ENCODE peak calls at places on chromosome 2, in six cellular contexts. Z, M, S, W, D and R are unnamed samples.

GRCh38 chr2:217520361-217521010 is 482.3 kb downstream of the TNS1 start:
- DNase-seq in S (no peak), Z (no peak), D (no peak), W (peak; percentile 20), M (no peak), R (no peak)

GRCh38 chr2:215435809-215436704 is at the start of gene FN1:
- DNase-seq in S (peak; percentile 91), Z (peak; percentile 95), M (peak; percentile 90), W (peak; percentile 82), D (peak; percentile 62), R (peak; percentile 36)

GRCh38 chr2:98172150-98172765 is 85.3 kb downstream of the VWA3B start:
- DNase-seq in Z (no peak), D (no peak), S (no peak), W (no peak), M (no peak), R (no peak)

GRCh38 chr2:20136149-20136548 is 84.7 kb upstream of the LAPTM4A start:
- DNase-seq in W (no peak), D (no peak), M (no peak), Z (no peak), S (no peak), R (no peak)

GRCh38 chr2:188695953-188696352 is 278.2 kb upstream of the COL3A1 start:
- DNase-seq in W (peak; percentile 78), D (no peak), M (no peak), Z (no peak), S (no peak), R (no peak)

GRCh38 chr2:151793123-151793522 is 35.1 kb downstream of the ARL5A start:
- DNase-seq in D (no peak), S (no peak), M (no peak), W (no peak), Z (no peak), R (no peak)

GRCh38 chr2:226652388-226652787 is 147.2 kb downstream of the IRS1 start:
- DNase-seq in S (no peak), Z (no peak), W (peak; percentile 96), M (no peak), D (no peak), R (no peak)

GRCh38 chr2:41934323-41935003 is 113.4 kb upstream of the PKDCC start:
- DNase-seq in D (peak; percentile 39), Z (peak; percentile 55), W (no peak), S (no peak), M (no peak), R (no peak)

GRCh38 chr2:96558061-96558460 is 21.5 kb downstream of the ARID5A start:
- DNase-seq in M (no peak), S (no peak), Z (no peak), W (no peak), D (no peak), R (no peak)

GRCh38 chr2:8796878-8797550 is 40.4 kb downstream of the KIDINS220 start:
- DNase-seq in D (no peak), Z (no peak), S (no peak), M (no peak), W (no peak), R (no peak)

GRCh38 chr2:173511942-173512341 is 157.3 kb downstream of the CDCA7 start:
- DNase-seq in S (no peak), M (no peak), W (peak; percentile 26), D (no peak), Z (no peak), R (no peak)

GRCh38 chr2:72539145-72539552 is 286.7 kb downstream of the EXOC6B start:
- DNase-seq in S (no peak), M (no peak), D (no peak), Z (no peak), W (peak; percentile 12), R (no peak)

GRCh38 chr2:179579744-179580143 is 281.7 kb downstream of the ZNF385B start:
- DNase-seq in W (no peak), Z (no peak), M (no peak), S (no peak), D (no peak), R (no peak)

GRCh38 chr2:55120634-55121359 is 70.5 kb upstream of the RTN4 start:
- DNase-seq in S (no peak), M (peak; percentile 74), D (no peak), W (no peak), Z (peak; percentile 72), R (no peak)

GRCh38 chr2:162092656-162093556 is 18.9 kb upstream of the DPP4 start:
- DNase-seq in S (no peak), W (peak; percentile 94), M (no peak), Z (peak; percentile 29), D (no peak), R (no peak)

GRCh38 chr2:21928292-21928691 is 804.5 kb downstream of the TDRD15 start:
- DNase-seq in S (no peak), W (no peak), D (no peak), Z (no peak), M (no peak), R (no peak)

GRCh38 chr2:233553366-233553765 is 13.2 kb downstream of the USP40 start:
- DNase-seq in Z (no peak), S (no peak), M (no peak), D (no peak), W (no peak), R (no peak)

GRCh38 chr2:37649518-37649917 is 21.9 kb downstream of the CDC42EP3 start:
- DNase-seq in M (no peak), S (no peak), Z (no peak), W (no peak), D (no peak), R (no peak)

GRCh38 chr2:9163306-9164111 is 43.1 kb upstream of the ASAP2 start:
- DNase-seq in D (no peak), S (no peak), W (peak; percentile 69), M (no peak), Z (no peak), R (no peak)

GRCh38 chr2:175903384-175903936 is 98.6 kb downstream of the LNPK start:
- DNase-seq in Z (no peak), W (no peak), S (no peak), D (no peak), M (no peak), R (no peak)

GRCh38 chr2:232365621-232366321 is 12.8 kb upstream of the ALPP start:
- DNase-seq in Z (no peak), M (no peak), W (peak; percentile 68), S (no peak), D (peak; percentile 52), R (no peak)

GRCh38 chr2:205685314-205686230 is 3.3 kb downstream of the NRP2 start:
- DNase-seq in Z (no peak), D (peak; percentile 48), W (peak; percentile 63), M (peak; percentile 79), S (no peak), R (no peak)

DNA sequence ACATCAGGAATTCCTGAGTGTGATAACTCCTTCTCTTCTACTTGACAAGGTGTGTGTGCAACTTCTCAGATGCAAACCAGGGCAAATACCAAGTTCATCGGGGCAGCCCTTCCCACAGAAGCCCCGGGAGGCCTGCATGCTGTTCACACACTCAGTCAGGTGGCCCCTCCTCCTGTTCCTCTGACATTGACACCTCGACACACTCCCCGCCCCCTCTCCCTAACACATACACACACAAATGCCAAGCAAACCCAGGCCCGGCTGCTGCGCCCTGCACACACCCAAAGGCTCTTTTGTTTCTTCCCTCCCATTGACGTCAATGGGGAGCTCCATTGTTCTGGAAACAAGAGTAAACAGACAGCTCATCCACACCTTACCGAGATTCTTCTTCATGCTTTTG is 1.7 kb upstream of the PER2 start:
- DNase-seq in Z (no peak), D (peak; percentile 89), S (peak; percentile 94), W (peak; percentile 92), M (no peak), R (no peak)
- H3K27ac ChIP-seq in Z (peak overlapping the region; percentile 96), D (peak overlapping the region; percentile 97), S (peak overlapping the region; percentile 82), W (peak overlapping the region; percentile 95), M (peak overlapping the region; percentile 97), R (no peak overlapping the region)

DNA sequence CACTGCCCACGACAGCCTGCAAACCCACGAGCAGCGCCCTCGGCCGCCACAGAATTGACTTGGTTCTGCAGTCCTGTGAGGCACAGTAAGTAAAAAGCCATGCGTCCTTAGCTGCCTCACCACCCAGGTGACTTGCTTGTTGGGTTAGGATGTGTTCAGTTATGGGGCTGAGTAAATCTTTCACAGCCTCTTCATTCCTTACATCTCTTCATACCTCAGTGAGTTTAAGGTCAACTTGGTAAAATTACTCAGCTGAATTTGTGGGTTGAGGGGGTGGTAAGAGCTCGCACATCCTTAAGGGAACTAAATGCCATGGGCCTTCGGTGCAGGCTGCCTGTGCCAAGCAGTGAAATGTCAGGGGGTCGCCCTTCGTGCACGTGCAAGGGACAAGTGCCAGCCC is 165.2 kb upstream of the ALKAL2 start:
- DNase-seq in M (no peak), S (no peak), D (no peak), W (no peak), Z (no peak), R (no peak)
- H3K9me3 ChIP-seq in M (no peaks in the 10 kb centered on the region), S (no peaks in the 10 kb centered on the region), D (no peaks in the 10 kb centered on the region), W (no peaks in the 10 kb centered on the region), Z (no peaks in the 10 kb centered on the region), R (no peaks in the 10 kb centered on the region)

GRCh38 chr2:16578081-16578480 is 87.6 kb downstream of the CYRIA start:
- DNase-seq in W (no peak), Z (no peak), D (no peak), M (no peak), S (no peak), R (no peak)
- H3K4me3 ChIP-seq in W (no peak overlapping the region), Z (no peak overlapping the region), D (no peak overlapping the region), M (no peak overlapping the region), S (no peak overlapping the region), R (no peak overlapping the region)

DNA sequence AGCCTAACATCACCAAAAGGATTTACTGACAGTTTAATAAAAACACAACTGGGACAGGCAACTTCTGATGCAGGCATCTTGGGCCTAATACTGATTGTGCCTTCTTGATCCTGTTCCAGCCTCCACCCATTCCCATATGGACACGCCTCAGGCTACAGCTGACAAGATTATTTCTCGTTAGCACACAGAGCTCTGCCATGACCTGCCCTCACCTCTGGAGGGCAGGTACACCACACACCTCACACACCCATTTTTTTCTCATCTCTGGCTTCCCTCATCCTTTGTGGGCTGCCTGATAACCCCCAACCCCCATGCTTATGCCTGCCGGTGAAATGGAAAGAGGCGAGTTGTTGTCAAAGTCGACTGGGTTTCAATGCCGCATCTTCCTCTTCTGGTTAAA is 147.0 kb downstream of the ANTXR1 start:
- DNase-seq in W (no peak), S (peak; percentile 46), Z (no peak), M (no peak), D (no peak), R (no peak)
- H3K27ac ChIP-seq in W (no peak overlapping the region), S (no peak overlapping the region), Z (no peak overlapping the region), M (no peak overlapping the region), D (no peak overlapping the region), R (no peak overlapping the region)